ENCODE peak calls at places on chromosomes 5 and 9, in nine cellular contexts. U is T-cell, J is NCI-H1417, D is islet precursor cell, Q is iris pigment epithelial cell, N is HEK293T, V is C1 segment of cervical spinal cord, T is Daoy, Y is adrenal gland. W is an unnamed sample.

GRCh38 chr5:54401515-54401914 is 54.0 kb upstream of the HSPB3 start:
- DNase-seq in D (no peak), V (no peak), U (no peak), T (no peak), Q (no peak), Y (no peak), N (no peak), J (no peak), W (no peak)

GRCh38 chr5:6827815-6828214 is 114.6 kb downstream of the TENT4A start:
- DNase-seq in Q (no peak), J (peak), V (no peak), Y (no peak), N (no peak), T (no peak), U (peak), D (no peak), W (no peak)

GRCh38 chr9:684950-685340 is 156.6 kb upstream of the DMRT1 start:
- DNase-seq in J (no peak), U (no peak), V (no peak), N (no peak), T (peak), Q (peak), D (no peak), Y (no peak), W (no peak)

GRCh38 chr5:123441408-123441807 is 18.2 kb upstream of the CEP120 start:
- DNase-seq in N (no peak), Y (no peak), T (no peak), D (no peak), J (no peak), V (no peak), U (no peak), Q (no peak), W (no peak)

GRCh38 chr9:122201641-122202040 is 27.1 kb downstream of the LHX6 start:
- DNase-seq in D (no peak), Q (peak), U (no peak), N (no peak), Y (no peak), J (no peak), V (no peak), T (peak), W (no peak)

GRCh38 chr9:19488721-19489120 is 79.9 kb downstream of the ACER2 start:
- DNase-seq in Y (no peak), V (peak), T (no peak), Q (no peak), N (no peak), U (no peak), D (no peak), J (no peak), W (no peak)

GRCh38 chr9:129175825-129176633 is 2.0 kb downstream of the IER5L start:
- DNase-seq in Q (peak), T (no peak), V (peak), J (peak), Y (peak), N (peak), D (peak), U (peak), W (peak)

GRCh38 chr5:44809215-44809955 is 638 bp downstream of the MRPS30 start:
- DNase-seq in D (peak), U (peak), J (peak), N (peak), V (peak), Q (peak), Y (peak), T (peak), W (peak)

GRCh38 chr9:112050544-112051475 is 124.3 kb downstream of the SUSD1 start:
- DNase-seq in J (no peak), Y (no peak), D (peak), T (peak), Q (peak), V (no peak), N (no peak), U (no peak), W (no peak)

GRCh38 chr9:21964925-21965385 is 29.2 kb downstream of the CDKN2A start:
- DNase-seq in N (no peak), U (peak), V (no peak), Y (peak), T (no peak), J (no peak), Q (peak), D (peak), W (no peak)

W was measured in WERI-Rb-1.